ENCODE peak calls at places on chromosomes 3 and 15, in ten cellular contexts. L is HL-60; R is hepatocyte; K is aorta; P is CD4-positive, alpha-beta T cell; X is effector memory CD4-positive, alpha-beta T cell; H is endodermal cell; Z is GM23248; E is small intestine; T is CD8-positive, alpha-beta T cell. G is an unnamed sample.

GRCh38 chr15:25366058-25366457 is 72.8 kb downstream of the UBE3A start:
- DNase-seq in L (no peak), P (no peak), Z (no peak), T (no peak), E (no peak), R (no peak), K (no peak), H (no peak), X (no peak), G (no peak)

GRCh38 chr3:154970796-154971195 is 109.3 kb upstream of the MME start:
- DNase-seq in L (peak), K (no peak), T (no peak), X (no peak), E (no peak), P (no peak), Z (peak), R (peak), H (no peak), G (peak)

GRCh38 chr15:76932090-76932966 is 779 bp downstream of the RCN2 start:
- DNase-seq in E (peak), P (peak), Z (peak), H (no peak), L (peak), X (no peak), T (peak), R (no peak), K (no peak), G (no peak)

GRCh38 chr3:124627501-124627908 is 102.7 kb upstream of the UMPS start:
- DNase-seq in X (no peak), E (peak), T (no peak), L (no peak), K (no peak), R (peak), H (no peak), Z (no peak), P (no peak), G (no peak)

GRCh38 chr3:134621824-134622223 is 29.0 kb downstream of the KY start:
- DNase-seq in Z (no peak), T (no peak), P (no peak), K (no peak), L (no peak), H (no peak), X (no peak), R (no peak), E (no peak), G (no peak)

GRCh38 chr3:144524531-144524930 is 552.9 kb downstream of the DIPK2A start:
- DNase-seq in P (no peak), X (no peak), H (no peak), Z (no peak), L (no peak), T (no peak), R (no peak), E (no peak), K (no peak), G (no peak)

GRCh38 chr15:77087213-77087612 is 16.3 kb upstream of the TSPAN3 start:
- DNase-seq in P (no peak), X (no peak), T (no peak), H (no peak), Z (no peak), E (no peak), K (no peak), R (no peak), L (no peak), G (no peak)

GRCh38 chr15:60363024-60363674 is 34.6 kb downstream of the ANXA2 start:
- DNase-seq in R (no peak), P (no peak), E (no peak), T (no peak), X (no peak), L (no peak), H (peak), K (no peak), Z (no peak), G (no peak)

GRCh38 chr15:23504003-23504402 is 57.0 kb upstream of the GOLGA6L2 start:
- DNase-seq in E (no peak), K (no peak), L (no peak), Z (no peak), R (no peak), P (no peak), T (no peak), X (no peak), H (no peak), G (no peak)

GRCh38 chr15:66912001-66912400 is 153.4 kb upstream of the SMAD3 start:
- DNase-seq in K (no peak), L (peak), X (peak), T (peak), P (peak), R (no peak), E (no peak), Z (no peak), H (peak), G (no peak)

GRCh38 chr15:85582719-85583089 is 202.3 kb downstream of the AKAP13 start:
- DNase-seq in X (peak), K (peak), Z (peak), R (peak), L (peak), H (no peak), P (peak), T (peak), E (peak), G (no peak)

GRCh38 chr15:51917493-51917892 is 54.1 kb downstream of the LEO1 start:
- DNase-seq in X (no peak), T (no peak), Z (peak), L (peak), K (no peak), P (no peak), H (peak), E (peak), R (peak), G (peak)

GRCh38 chr3:99808163-99808794 is 9.4 kb upstream of the CMSS1 start:
- DNase-seq in K (no peak), L (peak), Z (peak), E (peak), H (peak), R (peak), X (no peak), P (no peak), T (peak), G (peak)

GRCh38 chr3:15982667-15983145 is 184.9 kb upstream of the ANKRD28 start:
- DNase-seq in L (no peak), Z (peak), E (no peak), X (no peak), R (no peak), H (no peak), T (no peak), K (peak), P (no peak), G (peak)
- H3K27ac ChIP-seq in L (no peak), Z (peak), E (no peak), X (no peak), R (no peak), H (peak), T (no peak), K (no peak), P (no peak), G (peak)

DNA sequence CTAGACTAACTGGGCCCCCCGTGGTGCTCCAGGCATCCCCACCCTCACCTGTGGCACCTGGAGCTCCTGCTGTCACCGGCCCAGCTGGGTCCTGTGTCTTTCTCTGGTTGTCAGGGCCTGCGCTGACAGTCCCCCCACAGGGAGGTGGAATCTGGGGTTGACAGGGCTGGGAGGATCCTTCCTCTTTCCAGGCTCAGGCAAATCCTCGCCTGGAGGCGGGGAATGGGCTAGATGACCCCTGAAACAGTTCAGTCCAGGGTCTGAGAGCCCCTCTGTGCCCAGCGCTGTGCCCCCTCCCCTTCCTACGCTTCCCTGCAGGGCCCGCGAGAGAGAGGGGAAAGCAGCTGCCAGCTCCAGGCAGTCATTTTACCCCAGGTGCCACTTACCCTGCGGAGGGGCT is 50.1 kb upstream of the MCF2L2 start:
- DNase-seq in L (no peak), X (no peak), P (no peak), H (peak), T (no peak), K (no peak), E (no peak), R (no peak), Z (no peak), G (no peak)
- H3K27ac ChIP-seq in L (no peak), X (no peak), P (no peak), H (no peak), T (no peak), K (no peak), E (no peak), R (no peak), Z (no peak), G (no peak)

GRCh38 chr15:100464895-100465294 is 63.9 kb downstream of the CERS3 start:
- DNase-seq in E (no peak), P (no peak), Z (no peak), H (no peak), X (no peak), T (no peak), L (peak), R (no peak), K (no peak), G (no peak)
- H3K27ac ChIP-seq in E (no peak), P (no peak), Z (no peak), H (no peak), X (no peak), T (no peak), L (no peak), R (no peak), K (no peak), G (no peak)

DNA sequence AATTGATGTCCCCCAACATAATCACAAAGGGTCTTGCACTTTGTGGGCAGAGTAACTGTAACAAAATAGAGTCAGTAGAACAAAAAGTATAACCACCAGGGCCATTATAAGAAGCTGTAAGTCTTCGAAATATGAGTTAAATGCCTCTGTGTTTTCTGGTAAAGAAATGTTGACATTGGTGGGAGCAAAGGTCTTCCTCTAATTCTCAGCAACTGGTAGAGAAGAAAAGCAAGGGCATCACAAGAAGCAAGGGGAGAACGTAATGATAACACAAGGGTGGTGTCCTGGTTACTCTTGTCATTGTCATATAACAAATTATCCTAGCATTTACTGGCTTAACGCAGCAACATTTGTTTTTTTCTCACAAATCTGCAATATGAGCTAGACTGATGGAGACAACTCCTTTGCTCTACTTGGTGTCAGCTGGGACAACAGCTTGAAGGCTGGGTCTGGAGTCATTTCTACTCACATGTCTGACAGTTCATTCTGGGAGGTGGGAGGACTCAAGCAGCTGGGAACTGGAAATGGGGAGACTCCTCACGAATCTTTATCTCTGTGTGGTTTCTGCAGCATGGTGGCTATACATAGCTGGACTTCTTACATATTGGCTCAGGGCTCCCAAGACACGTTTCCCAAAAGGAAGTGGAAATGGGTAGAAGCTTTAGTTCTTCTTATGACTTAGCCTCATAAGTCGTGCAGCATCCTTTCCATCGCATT is 20.2 kb downstream of the DNAJB11 start:
- DNase-seq in K (no peak), H (no peak), P (no peak), L (no peak), T (no peak), E (no peak), R (no peak), X (no peak), Z (no peak), G (no peak)
- H3K27ac ChIP-seq in K (no peak), H (no peak), P (no peak), L (no peak), T (no peak), E (peak), R (peak), X (no peak), Z (no peak), G (no peak)

GRCh38 chr3:53774414-53774813 is 71.8 kb downstream of the CHDH start:
- DNase-seq in R (no peak), K (no peak), X (no peak), H (no peak), P (no peak), Z (no peak), L (no peak), E (no peak), T (no peak), G (no peak)
- H3K27ac ChIP-seq in R (peak), K (no peak), X (no peak), H (no peak), P (no peak), Z (no peak), L (no peak), E (no peak), T (no peak), G (no peak)

GRCh38 chr15:95304874-95305271 is 1025.6 kb upstream of the NR2F2 start:
- DNase-seq in L (no peak), K (no peak), P (no peak), T (no peak), E (no peak), R (no peak), H (no peak), Z (peak), X (no peak), G (no peak)
- H3K27ac ChIP-seq in L (no peak), K (no peak), P (no peak), T (no peak), E (no peak), R (peak), H (no peak), Z (no peak), X (no peak), G (no peak)

DNA sequence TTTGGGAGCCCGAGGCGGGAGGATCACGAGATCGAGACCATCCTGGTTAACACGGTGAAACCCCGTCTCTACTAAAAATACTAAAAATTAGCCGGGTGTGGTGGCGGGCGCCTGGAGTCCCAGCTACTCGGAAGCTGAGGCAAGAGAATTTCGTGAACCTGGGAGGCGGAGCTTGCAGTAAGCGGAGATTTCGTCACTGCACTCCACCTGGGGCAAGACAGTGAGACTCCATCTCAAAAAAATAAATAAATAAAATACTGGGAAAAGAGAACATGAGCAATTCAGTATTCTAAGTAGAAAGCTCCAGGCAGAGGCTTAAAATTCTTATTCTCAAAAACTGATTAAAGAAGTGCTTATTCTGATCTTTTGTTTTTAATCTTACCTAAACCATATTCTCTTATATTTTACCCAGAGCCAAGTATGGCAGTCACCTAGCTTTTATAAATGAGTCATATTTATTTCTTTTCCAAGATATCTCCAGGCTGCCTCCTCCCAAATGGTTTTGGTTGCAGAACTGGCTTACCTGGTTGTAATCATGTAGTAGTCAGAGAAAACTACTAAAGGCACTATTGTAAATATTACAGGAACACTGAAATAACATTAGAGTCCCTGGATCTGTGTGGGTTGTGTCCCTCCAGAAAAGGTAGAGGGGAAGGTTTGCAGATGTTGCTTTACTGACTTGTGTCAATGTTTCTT is 45.8 kb upstream of the DYNC1LI1 start:
- DNase-seq in T (no peak), P (no peak), E (no peak), X (no peak), Z (no peak), L (no peak), H (no peak), K (no peak), R (no peak), G (peak)
- H3K27ac ChIP-seq in T (no peak), P (no peak), E (no peak), X (no peak), Z (no peak), L (no peak), H (no peak), K (no peak), R (no peak), G (no peak)

DNA sequence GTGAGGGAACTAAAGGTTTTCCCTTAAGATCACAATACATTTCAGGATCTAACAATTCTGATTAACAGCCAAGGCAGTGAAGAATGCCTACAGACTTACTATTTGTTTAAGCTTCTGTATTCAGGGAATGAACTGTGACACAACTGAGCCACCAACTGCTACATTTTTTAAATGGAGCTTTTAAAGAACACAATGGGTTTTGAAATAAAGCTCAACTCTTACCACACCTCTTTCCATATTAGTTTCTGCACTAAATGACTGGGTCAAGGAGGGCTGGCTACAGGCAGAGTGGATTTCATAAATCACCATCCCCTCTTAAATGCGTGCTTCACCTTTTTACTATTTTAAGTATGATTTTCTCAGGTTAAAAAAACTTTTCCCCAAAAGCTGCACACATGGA is 100.2 kb downstream of the TMCC1 start:
- DNase-seq in T (no peak), E (no peak), P (no peak), L (peak), R (peak), Z (peak), H (no peak), X (no peak), K (no peak), G (peak)
- H3K27ac ChIP-seq in T (no peak), E (no peak), P (no peak), L (no peak), R (peak), Z (no peak), H (peak), X (no peak), K (no peak), G (no peak)

DNA sequence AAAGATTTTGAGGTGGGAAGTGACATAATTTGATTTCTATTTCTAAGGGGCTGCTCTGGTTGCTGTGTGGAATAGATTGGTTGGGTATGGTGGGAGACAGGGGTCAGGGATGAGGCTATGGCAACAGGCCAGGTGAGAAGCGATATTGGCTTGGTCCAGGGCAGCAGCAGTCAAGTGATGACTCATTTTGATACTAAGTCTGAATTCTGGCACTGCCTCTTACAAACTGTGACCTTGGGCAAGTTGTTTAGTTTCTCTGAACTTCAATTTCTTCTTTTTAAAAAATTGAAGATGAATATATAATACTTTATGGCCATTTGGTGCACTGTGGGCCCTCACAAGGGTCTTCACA is 40.4 kb upstream of the CLSTN2 start:
- DNase-seq in Z (no peak), P (no peak), E (no peak), T (no peak), K (no peak), X (no peak), R (no peak), L (no peak), H (no peak), G (no peak)
- H3K27ac ChIP-seq in Z (no peak), P (no peak), E (no peak), T (no peak), K (no peak), X (no peak), R (no peak), L (no peak), H (no peak), G (no peak)

GRCh38 chr3:127351775-127352350 is 64.0 kb upstream of the PRR20G start:
- DNase-seq in L (no peak), P (no peak), Z (no peak), E (no peak), T (no peak), K (no peak), R (no peak), X (no peak), H (no peak), G (no peak)

GRCh38 chr3:127350172-127351050 is 62.6 kb upstream of the PRR20G start:
- DNase-seq in P (no peak), R (no peak), H (no peak), E (no peak), K (no peak), X (no peak), L (no peak), T (no peak), Z (no peak), G (no peak)

GRCh38 chr3:127351350-127351749 is 63.5 kb upstream of the PRR20G start:
- DNase-seq in T (no peak), K (no peak), R (no peak), H (no peak), P (no peak), E (no peak), Z (no peak), X (no peak), L (no peak), G (no peak)

GRCh38 chr3:127354761-127355160 is 66.9 kb upstream of the PRR20G start:
- DNase-seq in X (no peak), R (no peak), H (no peak), L (no peak), P (no peak), K (no peak), T (no peak), E (no peak), Z (no peak), G (no peak)

GRCh38 chr3:127352612-127353011 is 64.8 kb upstream of the PRR20G start:
- DNase-seq in P (no peak), R (no peak), L (no peak), X (no peak), H (no peak), E (no peak), Z (no peak), T (no peak), K (no peak), G (no peak)
- H3K27ac ChIP-seq in P (no peak), R (no peak), L (no peak), X (no peak), H (no peak), E (no peak), Z (no peak), T (no peak), K (no peak), G (no peak)